ENCODE peak calls at places on chromosome 12, in seven cellular contexts. X is ovary, L is tibial artery, T is endothelial cell of umbilical vein, O is transverse colon, W is aorta, P is hepatocyte. Y is an unnamed sample.

GRCh38 chr12:18483723-18484325 is 222.5 kb downstream of the PIK3C2G start:
- DNase-seq in X (no peak), L (no peak), T (no peak), O (no peak), W (no peak), P (no peak), Y (no peak)

GRCh38 chr12:75103822-75104221 is 105.8 kb downstream of the KCNC2 start:
- DNase-seq in X (no peak), L (no peak), T (no peak), O (no peak), W (no peak), P (no peak), Y (no peak)

GRCh38 chr12:69091447-69092022 is 147.8 kb upstream of the CPSF6 start:
- DNase-seq in X (no peak), L (no peak), T (no peak), O (no peak), W (no peak), P (no peak), Y (no peak)

GRCh38 chr12:45598761-45599160 is 130.7 kb upstream of the ARID2 start:
- DNase-seq in X (no peak), L (no peak), T (no peak), O (no peak), W (no peak), P (no peak), Y (peak)

GRCh38 chr12:50059440-50060119 is 2.2 kb downstream of the ASIC1 start:
- DNase-seq in X (no peak), L (no peak), T (no peak), O (no peak), W (no peak), P (no peak), Y (no peak)

GRCh38 chr12:124824195-124824594 is 39.5 kb downstream of the SCARB1 start:
- DNase-seq in X (no peak), L (no peak), T (no peak), O (no peak), W (no peak), P (no peak), Y (no peak)

GRCh38 chr12:93135286-93136239 is 206.5 kb upstream of the EEA1 start:
- DNase-seq in X (no peak), L (no peak), T (peak), O (no peak), W (no peak), P (peak), Y (no peak)

GRCh38 chr12:19895609-19896008 is 456.3 kb downstream of the AEBP2 start:
- DNase-seq in X (no peak), L (no peak), T (peak), O (no peak), W (no peak), P (no peak), Y (no peak)

GRCh38 chr12:121964813-121965643 is 46.6 kb downstream of the CFAP251 start:
- DNase-seq in X (no peak), L (no peak), T (peak), O (no peak), W (no peak), P (no peak), Y (no peak)

GRCh38 chr12:58176296-58176869 is 235.0 kb downstream of the ATP23 start:
- DNase-seq in X (no peak), L (no peak), T (peak), O (peak), W (no peak), P (peak), Y (no peak)

GRCh38 chr12:45409966-45410365 is 194.1 kb downstream of the ANO6 start:
- DNase-seq in X (peak), L (peak), T (no peak), O (no peak), W (peak), P (no peak), Y (no peak)

GRCh38 chr12:43011383-43011926 is 421.9 kb upstream of the PRICKLE1 start:
- DNase-seq in X (no peak), L (no peak), T (no peak), O (no peak), W (no peak), P (no peak), Y (no peak)

GRCh38 chr12:10718279-10718821 is 4.8 kb downstream of the YBX3 start:
- DNase-seq in X (no peak), L (no peak), T (peak), O (no peak), W (no peak), P (peak), Y (no peak)
- H3K27ac ChIP-seq in X (peak), L (peak), T (peak), O (peak), W (peak), P (peak), Y (peak)

GRCh38 chr12:5166976-5167375 is 123.3 kb downstream of the KCNA5 start:
- DNase-seq in X (no peak), L (no peak), T (peak), O (no peak), W (no peak), P (peak), Y (no peak)
- H3K27ac ChIP-seq in X (no peak), L (no peak), T (no peak), O (no peak), W (no peak), P (no peak), Y (no peak)

GRCh38 chr12:65836419-65837197 is 12.3 kb downstream of the HMGA2 start:
- DNase-seq in X (no peak), L (no peak), T (no peak), O (no peak), W (no peak), P (no peak), Y (no peak)
- H3K27ac ChIP-seq in X (no peak), L (no peak), T (no peak), O (no peak), W (no peak), P (no peak), Y (no peak)

DNA sequence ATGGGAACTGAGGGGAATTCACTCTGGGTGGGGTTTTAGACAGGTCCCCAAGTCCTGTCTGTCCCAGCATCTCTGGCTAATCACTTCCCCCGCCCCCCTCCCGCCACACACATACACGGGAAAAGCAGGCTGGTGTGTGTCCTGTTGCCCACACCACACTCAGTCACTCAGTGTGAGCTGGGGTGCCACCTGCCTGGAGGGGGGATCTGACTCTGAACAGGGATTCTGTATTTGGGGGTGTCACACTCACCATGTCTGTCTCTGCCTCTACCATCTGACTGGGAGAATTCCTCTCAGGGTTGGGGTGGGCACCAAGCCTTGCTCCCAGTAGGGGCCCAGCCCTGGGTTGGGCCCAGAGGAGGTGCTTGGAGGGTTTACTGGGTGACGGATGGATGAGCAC is 31.1 kb downstream of the SH2B3 start:
- DNase-seq in X (no peak), L (no peak), T (no peak), O (no peak), W (no peak), P (no peak), Y (no peak)
- H3K27ac ChIP-seq in X (no peak), L (no peak), T (peak), O (peak), W (no peak), P (no peak), Y (peak)

DNA sequence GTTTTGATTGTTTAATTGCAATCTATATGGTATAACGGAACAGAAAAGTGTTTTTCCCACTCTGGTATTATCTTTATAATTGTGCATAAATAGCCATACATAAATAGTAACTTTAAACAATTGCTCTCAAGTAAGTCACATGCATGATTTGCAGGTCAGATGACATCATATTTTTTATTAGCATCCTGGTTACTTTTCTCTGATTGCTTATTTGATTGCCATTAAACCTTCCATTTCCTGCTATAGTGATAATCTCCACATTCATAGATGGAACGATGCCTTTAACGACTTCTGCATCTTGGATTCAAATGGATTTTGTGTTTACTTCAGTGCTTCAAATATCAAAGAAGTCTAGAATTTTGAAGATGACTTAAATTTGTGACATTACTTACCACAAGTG is 3.5 kb upstream of the KLRK1 start:
- DNase-seq in X (no peak), L (no peak), T (no peak), O (no peak), W (no peak), P (no peak), Y (no peak)
- H3K27ac ChIP-seq in X (no peak), L (no peak), T (no peak), O (no peak), W (no peak), P (no peak), Y (no peak)

Y was measured in esophagus muscularis mucosa.